ENCODE peak calls at places on chromosome 7, in six cellular contexts. D, B, T, H, R and Y are unnamed samples.

GRCh38 chr7:8491106-8491505 is 57.7 kb downstream of the NXPH1 start:
- DNase-seq in D (no peak), B (no peak), T (no peak), H (no peak), R (no peak), Y (no peak)

GRCh38 chr7:40959955-40960354 is 742.9 kb downstream of the INHBA start:
- DNase-seq in D (no peak), B (no peak), T (no peak), H (no peak), R (no peak), Y (no peak)

GRCh38 chr7:26667514-26668133 is 196.8 kb downstream of the SKAP2 start:
- DNase-seq in D (no peak), B (peak; percentile 57), T (no peak), H (no peak), R (peak; percentile 62), Y (peak; percentile 96)

GRCh38 chr7:136912339-136912738 is 43.9 kb downstream of the CHRM2 start:
- DNase-seq in D (no peak), B (no peak), T (no peak), H (no peak), R (no peak), Y (no peak)

GRCh38 chr7:81624021-81624630 is 145.7 kb downstream of the HGF start:
- DNase-seq in D (no peak), B (no peak), T (no peak), H (no peak), R (no peak), Y (no peak)

GRCh38 chr7:158809596-158809995 is 19.7 kb downstream of the ESYT2 start:
- DNase-seq in D (no peak), B (peak; percentile 34), T (no peak), H (no peak), R (no peak), Y (no peak)

GRCh38 chr7:7641129-7641663 is 644 bp downstream of the UMAD1 start:
- DNase-seq in D (no peak), B (no peak), T (no peak), H (no peak), R (no peak), Y (no peak)

GRCh38 chr7:134067164-134067563 is 60.0 kb upstream of the LRGUK start:
- DNase-seq in D (no peak), B (no peak), T (no peak), H (no peak), R (no peak), Y (no peak)

GRCh38 chr7:33750177-33750576 is 155.2 kb upstream of the BMPER start:
- DNase-seq in D (no peak), B (no peak), T (no peak), H (no peak), R (no peak), Y (no peak)

GRCh38 chr7:298375-298702 is 8.4 kb downstream of the FOXL3 start:
- DNase-seq in D (peak; percentile 48), B (no peak), T (no peak), H (peak; percentile 31), R (no peak), Y (no peak)

GRCh38 chr7:50529093-50529862 is 35.9 kb downstream of the DDC start:
- DNase-seq in D (no peak), B (no peak), T (no peak), H (no peak), R (no peak), Y (no peak)

GRCh38 chr7:117716707-117717294 is 156.4 kb downstream of the CTTNBP2 start:
- DNase-seq in D (no peak), B (no peak), T (no peak), H (no peak), R (no peak), Y (no peak)

GRCh38 chr7:19235680-19236079 is 90.5 kb upstream of the FERD3L start:
- DNase-seq in D (no peak), B (no peak), T (no peak), H (no peak), R (no peak), Y (no peak)

GRCh38 chr7:122430710-122431109 is 126.2 kb upstream of the FEZF1 start:
- DNase-seq in D (no peak), B (no peak), T (no peak), H (no peak), R (no peak), Y (peak; percentile 88)

GRCh38 chr7:57218196-57218716 is 86.0 kb upstream of the ZNF479 start:
- DNase-seq in D (peak; percentile 35), B (no peak), T (no peak), H (no peak), R (no peak), Y (no peak)

GRCh38 chr7:57215423-57215822 is 83.2 kb upstream of the ZNF479 start:
- DNase-seq in D (peak; percentile 61), B (no peak), T (no peak), H (peak; percentile 32), R (no peak), Y (no peak)

GRCh38 chr7:57216340-57216739 is 84.1 kb upstream of the ZNF479 start:
- DNase-seq in D (peak; percentile 41), B (no peak), T (no peak), H (no peak), R (no peak), Y (no peak)

GRCh38 chr7:57225666-57226065 is 93.4 kb upstream of the ZNF479 start:
- DNase-seq in D (no peak), B (no peak), T (no peak), H (no peak), R (no peak), Y (no peak)

GRCh38 chr7:57220746-57221145 is 88.5 kb upstream of the ZNF479 start:
- DNase-seq in D (no peak), B (no peak), T (no peak), H (no peak), R (no peak), Y (no peak)
- H3K9me3 ChIP-seq in D (no peaks in the 10 kb centered on the region), B (no peaks in the 10 kb centered on the region), T (no peaks in the 10 kb centered on the region), H (peaks cover 22% of the 10 kb centered on the region), R (no peaks in the 10 kb centered on the region), Y (peaks cover 3% of the 10 kb centered on the region)

GRCh38 chr7:57579454-57579853 is 129.5 kb downstream of the ZNF716 start:
- DNase-seq in D (no peak), B (no peak), T (no peak), H (no peak), R (no peak), Y (no peak)
- H3K9me3 ChIP-seq in D (no peaks in the 10 kb centered on the region), B (no peaks in the 10 kb centered on the region), T (no peaks in the 10 kb centered on the region), H (no peaks in the 10 kb centered on the region), R (no peaks in the 10 kb centered on the region), Y (no peaks in the 10 kb centered on the region)

GRCh38 chr7:57370739-57371098 is 79.3 kb upstream of the ZNF716 start:
- DNase-seq in D (no peak), B (no peak), T (no peak), H (no peak), R (no peak), Y (no peak)
- H3K9me3 ChIP-seq in D (no peaks in the 10 kb centered on the region), B (no peaks in the 10 kb centered on the region), T (no peaks in the 10 kb centered on the region), H (peaks cover 12% of the 10 kb centered on the region), R (no peaks in the 10 kb centered on the region), Y (peaks cover 2% of the 10 kb centered on the region)

GRCh38 chr7:106430103-106430502 is 145.3 kb upstream of the NAMPT start:
- DNase-seq in D (no peak), B (no peak), T (no peak), H (no peak), R (no peak), Y (no peak)
- H3K9me3 ChIP-seq in D (no peaks in the 10 kb centered on the region), B (no peaks in the 10 kb centered on the region), T (no peaks in the 10 kb centered on the region), H (no peaks in the 10 kb centered on the region), R (no peaks in the 10 kb centered on the region), Y (no peaks in the 10 kb centered on the region)